ENCODE peak calls at places on chromosomes 7 and 10, in eight cellular contexts. R is stimulated activated CD8-positive, alpha-beta memory T cell treated with anti-CD3 and anti-CD28 coated beads, Interleukin-2, amount 100 ng/mL, for 1 hour; J is NCI-H1436; Q is OCI-LY7; O is T-helper 1 cell; N is NCI-H2029 treated with DMSO at 0.1 percent for 48 hours; V is activated T-helper 1 cell treated with anti-CD3 and anti-CD28 coated beads, Interleukin-2, amount 50 U/mL, for 16 hours; G is SK-N-SH. D is an unnamed sample.

GRCh38 chr7:141702047-141702567 is at the start of gene DENND11:
- DNase-seq in V (peak; percentile 41), R (peak; percentile 28), J (peak; percentile 23), N (peak; percentile 40), O (peak; percentile 35), G (peak; percentile 97), Q (peak; percentile 27), D (no peak)

GRCh38 chr10:122199689-122200088 is 71.4 kb upstream of the BTBD16 start:
- DNase-seq in O (no peak), V (no peak), N (no peak), J (no peak), R (no peak), Q (no peak), G (no peak), D (no peak)

GRCh38 chr10:88091490-88092061 is 228.2 kb downstream of the PTEN start:
- DNase-seq in R (peak; percentile 34), V (peak; percentile 51), N (no peak), J (no peak), O (peak; percentile 46), Q (peak; percentile 73), G (no peak), D (no peak)

GRCh38 chr7:38306914-38307313 is 33.5 kb upstream of the TARP start:
- DNase-seq in Q (no peak), O (no peak), J (no peak), G (no peak), N (no peak), V (no peak), R (no peak), D (no peak)

GRCh38 chr10:44282606-44283300 is 102.1 kb downstream of the CXCL12 start:
- DNase-seq in G (no peak), Q (no peak), N (no peak), J (no peak), V (no peak), O (no peak), R (no peak), D (no peak)

GRCh38 chr7:75611557-75612178 is 119.5 kb downstream of the SPDYE5 start:
- DNase-seq in Q (no peak), J (no peak), N (no peak), O (no peak), G (no peak), V (no peak), R (no peak), D (peak; percentile 94)

GRCh38 chr10:132554991-132555647 is 17.5 kb downstream of the INPP5A start:
- DNase-seq in V (no peak), G (no peak), J (no peak), R (peak; percentile 43), O (no peak), N (no peak), Q (peak; percentile 82), D (no peak)

GRCh38 chr10:126262186-126262838 is 126.0 kb downstream of the ADAM12 start:
- DNase-seq in V (no peak), J (no peak), N (no peak), R (no peak), O (no peak), G (no peak), Q (no peak), D (no peak)

GRCh38 chr10:92573091-92573797 is 649 bp downstream of the IDE start:
- DNase-seq in R (no peak), G (peak; percentile 64), V (peak; percentile 19), Q (peak; percentile 40), O (peak; percentile 24), J (no peak), N (no peak), D (no peak)

GRCh38 chr10:79320785-79321493 is 26.3 kb upstream of the PPIF start:
- DNase-seq in V (no peak), J (no peak), Q (no peak), R (no peak), N (no peak), O (no peak), G (no peak), D (no peak)

GRCh38 chr10:49353026-49353894 is 42.6 kb downstream of the DRGX start:
- DNase-seq in V (no peak), O (no peak), R (no peak), N (no peak), Q (no peak), G (no peak), J (no peak), D (no peak)

GRCh38 chr7:128783143-128783799 is 7.7 kb upstream of the OPN1SW start:
- DNase-seq in R (no peak), N (no peak), O (no peak), Q (no peak), J (no peak), G (peak; percentile 91), V (no peak), D (no peak)

GRCh38 chr7:130369831-130370230 is 10.5 kb upstream of the CPA1 start:
- DNase-seq in G (no peak), R (no peak), J (no peak), Q (no peak), N (no peak), V (no peak), O (no peak), D (no peak)

GRCh38 chr10:124546957-124547650 is 85.5 kb downstream of the LHPP start:
- DNase-seq in R (no peak), G (no peak), N (no peak), O (no peak), V (no peak), J (no peak), Q (peak; percentile 52), D (no peak)

GRCh38 chr10:68348265-68348741 is 15.6 kb upstream of the PBLD start:
- DNase-seq in Q (peak; percentile 67), N (no peak), G (peak; percentile 45), O (peak; percentile 38), V (peak; percentile 14), R (no peak), J (peak; percentile 14), D (no peak)

D was measured in LNCaP clone FGC.